ENCODE peak calls at places on chromosomes 16 and 17, in six cellular contexts. R is LNCaP clone FGC, U is HCT116, O is cardiac fibroblast, D is GM23338, N is uterus. H is an unnamed sample.

GRCh38 chr17:4592240-4593005 is 8.1 kb downstream of the SMTNL2 start:
- DNase-seq in R (no peak), U (no peak), O (no peak), D (no peak), N (no peak), H (no peak)

GRCh38 chr16:11078812-11079459 is 134.6 kb downstream of the CLEC16A start:
- DNase-seq in R (no peak), U (no peak), O (peak), D (no peak), N (peak), H (peak)

GRCh38 chr16:89707695-89708094 is 6.2 kb upstream of the SPATA2L start:
- DNase-seq in R (no peak), U (no peak), O (no peak), D (no peak), N (no peak), H (no peak)

GRCh38 chr16:85221081-85221809 is 109.0 kb upstream of the CIBAR2 start:
- DNase-seq in R (no peak), U (no peak), O (no peak), D (no peak), N (no peak), H (no peak)

GRCh38 chr16:84404324-84404723 is 36.0 kb downstream of the ATP2C2 start:
- DNase-seq in R (no peak), U (no peak), O (no peak), D (no peak), N (no peak), H (no peak)

GRCh38 chr16:75264531-75264998 is 13.1 kb upstream of the BCAR1 start:
- DNase-seq in R (no peak), U (no peak), O (peak), D (no peak), N (no peak), H (no peak)

GRCh38 chr17:79505199-79505598 is 105.7 kb downstream of the RBFOX3 start:
- DNase-seq in R (no peak), U (no peak), O (no peak), D (no peak), N (no peak), H (no peak)

GRCh38 chr17:4936436-4936835 is 3.4 kb downstream of the SLC25A11 start:
- DNase-seq in R (no peak), U (no peak), O (no peak), D (no peak), N (no peak), H (no peak)

GRCh38 chr17:2197271-2197670 is 106.3 kb downstream of the SMG6 start:
- DNase-seq in R (no peak), U (no peak), O (no peak), D (no peak), N (no peak), H (no peak)

GRCh38 chr17:77435272-77436057 is 294.7 kb downstream of the SEC14L1 start:
- DNase-seq in R (no peak), U (no peak), O (no peak), D (no peak), N (no peak), H (no peak)

GRCh38 chr17:67412057-67412456 is 35.0 kb downstream of the PITPNC1 start:
- DNase-seq in R (no peak), U (no peak), O (no peak), D (no peak), N (no peak), H (no peak)

GRCh38 chr16:19130852-19131808 is 17.4 kb downstream of the ITPRIPL2 start:
- DNase-seq in R (peak), U (no peak), O (peak), D (peak), N (no peak), H (peak)

GRCh38 chr16:20851601-20852000 is 45.3 kb downstream of the REXO5 start:
- DNase-seq in R (no peak), U (peak), O (peak), D (no peak), N (peak), H (peak)

GRCh38 chr17:45320931-45321461 is 4.2 kb upstream of the MAP3K14 start:
- DNase-seq in R (peak), U (peak), O (peak), D (no peak), N (no peak), H (peak)

GRCh38 chr17:31739300-31739699 is 119.7 kb downstream of the COPRS start:
- DNase-seq in R (no peak), U (no peak), O (peak), D (no peak), N (no peak), H (no peak)

GRCh38 chr16:76882105-76882504 is 308.9 kb upstream of the MON1B start:
- DNase-seq in R (no peak), U (no peak), O (peak), D (no peak), N (no peak), H (no peak)

GRCh38 chr16:90031186-90031930 is 12.1 kb upstream of the DBNDD1 start:
- DNase-seq in R (no peak), U (no peak), O (no peak), D (no peak), N (no peak), H (no peak)

GRCh38 chr17:38508570-38508950 is 80.3 kb downstream of the ARHGAP23 start:
- DNase-seq in R (no peak), U (no peak), O (peak), D (peak), N (no peak), H (no peak)

GRCh38 chr16:76705883-76706282 is 428.7 kb downstream of the CNTNAP4 start:
- DNase-seq in R (no peak), U (no peak), O (no peak), D (no peak), N (no peak), H (no peak)

GRCh38 chr16:11794447-11794846 is 2.6 kb downstream of the ZC3H7A start:
- DNase-seq in R (no peak), U (no peak), O (no peak), D (no peak), N (no peak), H (no peak)

GRCh38 chr17:40803617-40804082 is 3.9 kb upstream of the KRT28 start:
- DNase-seq in R (peak), U (peak), O (peak), D (peak), N (peak), H (peak)

DNA sequence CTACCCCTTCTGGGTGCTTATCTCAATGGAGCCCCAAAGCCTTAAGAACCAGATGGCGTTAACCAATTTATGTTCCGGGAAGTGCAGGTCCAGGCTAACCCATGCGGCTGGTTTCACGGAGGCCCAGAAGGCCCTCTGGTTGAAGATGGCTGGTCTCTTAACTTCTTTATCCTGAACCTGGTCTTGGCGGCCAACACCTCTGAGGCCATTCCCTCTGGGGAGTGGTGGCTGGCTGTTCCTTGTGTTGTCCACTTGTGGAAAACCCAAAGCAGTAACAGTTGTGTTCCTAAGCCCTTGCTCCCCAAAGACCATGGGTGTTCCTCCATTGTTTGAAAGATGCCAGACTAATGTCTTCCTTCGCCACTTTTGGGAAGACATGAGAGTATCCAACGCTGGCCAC is 1.5 kb downstream of the CDYL2 start:
- DNase-seq in R (no peak), U (no peak), O (no peak), D (no peak), N (no peak), H (no peak)
- H3K4me3 ChIP-seq in R (peak), U (no peak), O (peak), D (peak), N (peak), H (no peak)

DNA sequence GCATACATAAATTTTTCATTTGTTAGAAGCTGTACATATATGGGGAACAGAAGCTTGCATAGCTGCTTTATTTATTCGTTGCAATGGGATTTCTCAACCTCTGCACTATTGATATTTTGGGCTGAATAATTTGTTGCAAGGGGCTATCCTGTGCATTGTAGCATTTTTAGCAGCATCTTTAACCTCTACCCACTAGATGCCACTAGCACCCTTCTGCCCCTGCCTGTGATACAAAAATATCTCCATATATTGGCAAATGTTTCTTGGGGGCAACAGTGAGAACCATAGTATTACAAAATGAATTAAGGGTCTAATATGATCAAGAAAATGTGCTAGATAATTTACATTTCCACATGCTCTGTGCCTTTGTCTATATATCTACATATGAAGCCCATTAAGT is 1401.0 kb downstream of the CDH11 start:
- DNase-seq in R (no peak), U (no peak), O (no peak), D (no peak), N (no peak), H (no peak)
- TF ChIP-seq CTCF in R (no peak), U (no peak), O (peak), D (peak), N (no peak), H (peak)

GRCh38 chr17:27496005-27496404 is 39.8 kb downstream of the KSR1 start:
- DNase-seq in R (no peak), U (no peak), O (no peak), D (no peak), N (no peak), H (no peak)

GRCh38 chr17:27497696-27498095 is 41.4 kb downstream of the KSR1 start:
- DNase-seq in R (peak), U (no peak), O (no peak), D (no peak), N (no peak), H (no peak)

GRCh38 chr17:27495460-27495859 is 39.2 kb downstream of the KSR1 start:
- DNase-seq in R (no peak), U (no peak), O (no peak), D (no peak), N (no peak), H (no peak)

GRCh38 chr17:27496501-27496943 is 40.3 kb downstream of the KSR1 start:
- DNase-seq in R (no peak), U (no peak), O (no peak), D (peak), N (no peak), H (no peak)

DNA sequence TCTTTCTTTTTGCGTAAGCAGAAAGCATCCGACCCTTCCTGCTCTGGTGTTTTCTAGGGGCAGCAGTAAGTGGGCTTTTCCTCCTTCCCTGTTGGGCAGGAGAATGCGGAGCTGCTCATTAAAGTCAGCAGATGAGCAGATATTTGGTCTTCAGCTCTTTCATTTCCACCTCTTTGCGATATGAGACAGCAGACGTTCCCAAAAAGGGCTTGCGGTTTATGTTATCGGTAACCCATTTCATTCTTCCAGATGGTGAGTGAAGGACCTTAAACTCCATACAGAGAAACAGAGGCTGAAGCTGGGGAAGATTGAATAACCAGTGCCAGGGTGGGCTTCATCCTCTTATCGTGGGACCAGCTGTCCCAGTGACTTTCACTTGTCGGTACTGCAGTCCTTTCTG is 40.7 kb downstream of the KSR1 start:
- DNase-seq in R (no peak), U (no peak), O (no peak), D (no peak), N (no peak), H (no peak)
- H3K4me3 ChIP-seq in R (no peak), U (no peak), O (no peak), D (no peak), N (no peak), H (no peak)

DNA sequence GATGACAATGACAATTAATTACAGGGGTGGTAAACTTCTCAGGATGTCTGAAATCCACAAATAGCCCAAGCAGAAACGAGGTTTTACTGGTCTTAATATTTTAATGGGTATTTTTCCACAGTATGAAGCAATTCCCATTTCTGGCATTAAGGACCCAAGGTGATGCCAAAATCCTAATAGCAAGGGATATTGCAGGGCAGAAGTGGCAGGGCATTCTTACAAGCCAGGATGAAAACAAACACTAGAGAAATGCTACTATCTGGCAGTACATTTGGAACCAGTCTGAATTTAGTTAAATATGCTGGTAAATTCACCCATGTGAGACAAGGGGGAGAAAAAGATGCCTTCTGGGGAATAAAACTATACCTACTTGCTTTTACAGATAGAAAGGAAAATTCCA is 45.2 kb downstream of the RND2 start:
- DNase-seq in R (no peak), U (no peak), O (no peak), D (no peak), N (no peak), H (no peak)
- TF ChIP-seq CTCF in R (no peak), U (no peak), O (no peak), D (no peak), N (no peak), H (no peak)

DNA sequence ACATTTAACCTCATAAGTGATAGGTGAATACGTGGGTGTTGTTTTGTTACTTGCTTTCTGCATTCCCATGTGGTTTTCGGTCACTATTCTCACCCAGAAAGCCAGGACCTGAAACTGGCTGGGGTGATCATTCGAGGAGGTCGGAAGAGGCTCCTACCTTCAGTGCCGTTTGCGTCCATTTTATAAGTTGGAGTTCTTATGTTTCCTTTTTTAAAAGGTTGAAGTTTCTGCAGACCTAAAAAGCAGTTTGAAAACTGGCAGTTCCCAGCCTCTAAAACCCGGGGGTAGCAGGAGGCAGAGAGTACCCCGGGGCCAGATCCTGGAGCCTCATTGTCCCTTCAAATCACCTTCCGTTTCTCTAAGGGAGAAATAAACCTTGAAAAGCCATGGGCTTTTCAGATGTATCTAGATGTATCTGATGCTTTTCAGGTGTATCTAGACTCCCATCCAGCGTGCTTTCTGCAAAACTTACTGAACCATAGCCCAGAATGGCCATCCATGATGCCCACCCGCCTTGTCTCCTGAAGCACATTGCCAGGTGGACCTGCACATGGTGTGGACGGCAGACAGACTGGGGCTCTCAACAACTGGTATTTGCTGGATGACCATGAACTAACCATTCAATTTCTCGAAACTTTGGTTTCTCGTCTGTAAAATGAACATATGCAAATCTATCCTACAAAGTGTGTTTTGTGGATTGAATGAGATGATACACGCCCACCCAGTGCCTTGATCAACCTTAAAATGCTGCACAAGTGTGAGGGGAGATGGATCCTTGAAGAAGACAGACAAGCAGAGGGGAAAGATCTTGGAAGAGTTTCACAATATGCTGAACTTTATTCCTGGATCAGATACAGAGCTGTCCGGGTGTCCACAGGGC is 1.3 kb downstream of the NLRC5 start:
- DNase-seq in R (no peak), U (no peak), O (no peak), D (no peak), N (peak), H (no peak)
- H3K4me3 ChIP-seq in R (no peak), U (peak), O (peak), D (peak), N (peak), H (peak)

DNA sequence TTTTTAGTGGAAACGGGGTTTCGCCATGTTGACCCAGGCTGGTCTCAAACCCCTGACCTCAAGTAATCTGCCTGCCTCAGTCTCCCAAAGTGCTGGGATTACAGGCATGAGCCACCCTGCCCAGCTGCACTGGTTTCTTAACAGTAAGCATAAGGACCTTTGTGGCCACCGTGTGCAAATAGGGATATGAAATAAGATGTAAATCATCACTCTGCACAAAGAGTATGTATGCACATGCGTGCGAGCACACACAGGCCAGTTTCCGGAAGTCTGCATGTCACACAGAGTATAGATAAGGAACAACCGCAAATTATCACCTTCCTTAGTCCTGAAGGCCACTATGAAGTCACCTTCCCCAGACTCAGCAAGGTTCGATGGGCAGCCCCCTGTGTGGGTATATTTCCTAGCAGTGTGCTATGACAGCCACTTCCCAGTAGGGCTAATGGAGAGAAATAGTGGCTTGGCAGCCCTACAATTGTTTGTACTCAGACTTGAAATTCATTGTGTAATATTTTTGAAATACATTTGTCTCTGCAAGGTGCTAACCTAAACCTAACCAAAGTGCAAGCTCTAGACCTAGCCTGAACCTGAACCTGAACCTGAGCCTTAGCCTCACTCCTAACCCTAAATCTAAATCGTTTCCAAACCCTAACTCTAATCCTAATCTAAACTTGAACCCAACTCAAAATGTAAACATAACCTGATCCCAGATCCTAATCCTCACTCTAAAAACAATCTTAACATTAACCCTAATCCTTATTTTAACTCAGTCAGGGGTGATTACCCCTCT is 48.4 kb upstream of the SKAP1 start:
- DNase-seq in R (no peak), U (no peak), O (no peak), D (no peak), N (no peak), H (no peak)
- TF ChIP-seq CTCF in R (no peak), U (no peak), O (peak), D (peak), N (no peak), H (no peak)

GRCh38 chr16:1103649-1104005 is 7.6 kb upstream of the C1QTNF8 start:
- DNase-seq in R (no peak), U (no peak), O (no peak), D (no peak), N (no peak), H (no peak)

GRCh38 chr16:1106659-1107058 is 10.6 kb upstream of the C1QTNF8 start:
- DNase-seq in R (no peak), U (no peak), O (no peak), D (no peak), N (no peak), H (no peak)

GRCh38 chr16:1107731-1108130 is 11.7 kb upstream of the C1QTNF8 start:
- DNase-seq in R (no peak), U (no peak), O (no peak), D (no peak), N (no peak), H (no peak)

GRCh38 chr16:1107141-1107540 is 11.1 kb upstream of the C1QTNF8 start:
- DNase-seq in R (no peak), U (no peak), O (no peak), D (no peak), N (no peak), H (no peak)

DNA sequence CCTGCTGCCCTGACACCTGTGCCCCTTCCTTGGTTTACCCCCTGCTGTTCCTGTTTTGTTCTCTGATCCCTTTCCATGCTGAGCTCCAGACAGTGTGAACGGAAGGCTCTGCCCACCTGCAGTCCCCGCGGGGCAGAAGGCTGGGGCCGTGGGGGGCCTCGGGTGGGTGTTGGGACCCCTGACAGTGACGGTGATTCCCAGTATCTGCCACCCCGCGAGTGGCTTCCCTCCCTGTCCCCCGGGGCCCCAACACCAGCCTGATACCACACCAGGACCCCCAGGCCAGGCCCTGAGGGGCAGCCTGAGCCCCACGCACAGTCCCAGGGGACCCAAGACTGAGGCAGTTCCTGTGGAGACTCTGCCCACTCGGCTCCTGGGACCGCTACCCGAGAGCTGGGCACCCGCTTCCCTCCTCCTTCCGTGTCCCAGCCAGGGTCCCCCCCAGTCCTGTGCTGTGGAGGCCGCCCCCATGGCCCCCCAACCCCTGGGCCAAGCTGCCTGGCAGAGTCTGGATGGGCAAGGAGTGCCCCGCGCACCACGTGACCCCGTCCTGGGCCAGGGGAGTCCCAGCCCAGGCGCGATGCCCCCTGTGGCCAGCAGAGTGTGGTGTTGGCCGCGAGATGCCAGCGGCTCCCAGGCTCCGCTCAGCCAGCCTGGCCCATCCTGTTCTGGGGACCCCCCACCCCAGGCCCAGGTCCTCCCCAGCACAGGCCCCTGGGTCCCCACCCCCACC is 10.0 kb upstream of the C1QTNF8 start:
- DNase-seq in R (no peak), U (no peak), O (peak), D (peak), N (peak), H (no peak)
- H3K4me3 ChIP-seq in R (no peak), U (no peak), O (no peak), D (no peak), N (no peak), H (no peak)

GRCh38 chr16:55271945-55272513 is 52.0 kb upstream of the IRX6 start:
- DNase-seq in R (no peak), U (no peak), O (no peak), D (no peak), N (no peak), H (no peak)
- TF ChIP-seq CTCF in R (no peak), U (no peak), O (no peak), D (no peak), N (no peak), H (no peak)

H was measured in HFF-Myc.